ENCODE peak calls at places on chromosomes 11 and 22, in eight cellular contexts. One of them, this sample, is unnamed.

GRCh38 chr11:100861221-100861620 is 174.1 kb downstream of the ARHGAP42 start:
- DNase-seq in NCI-H524: no peak
- DNase-seq in GM12892: no peak
- DNase-seq in H54: no peak
- DNase-seq in mucosa of gallbladder: no peak
- DNase-seq in H9: no peak
- DNase-seq in NCI-H1105: no peak
- DNase-seq in progenitor cell of endocrine pancreas: no peak
- DNase-seq in this sample: no peak

GRCh38 chr11:92123540-92123939 is 101.1 kb upstream of the FAT3 start:
- DNase-seq in GM12892: no peak
- DNase-seq in mucosa of gallbladder: no peak
- DNase-seq in NCI-H1105: no peak
- DNase-seq in NCI-H524: no peak
- DNase-seq in progenitor cell of endocrine pancreas: no peak
- DNase-seq in H54: no peak
- DNase-seq in H9: no peak
- DNase-seq in this sample: peak; percentile 38

GRCh38 chr11:110463153-110463552 is 33.4 kb downstream of the FDX1 start:
- DNase-seq in H54: no peak
- DNase-seq in progenitor cell of endocrine pancreas: no peak
- DNase-seq in GM12892: no peak
- DNase-seq in NCI-H1105: peak; percentile 16
- DNase-seq in H9: peak; percentile 58
- DNase-seq in mucosa of gallbladder: no peak
- DNase-seq in NCI-H524: no peak
- DNase-seq in this sample: no peak

GRCh38 chr11:100445231-100445735 is 241.8 kb upstream of the ARHGAP42 start:
- DNase-seq in NCI-H524: no peak
- DNase-seq in H9: no peak
- DNase-seq in H54: no peak
- DNase-seq in progenitor cell of endocrine pancreas: no peak
- DNase-seq in GM12892: no peak
- DNase-seq in NCI-H1105: no peak
- DNase-seq in mucosa of gallbladder: peak; percentile 65
- DNase-seq in this sample: no peak

GRCh38 chr11:69126286-69126685 is 29.4 kb upstream of the SMIM38 start:
- DNase-seq in NCI-H524: no peak
- DNase-seq in GM12892: no peak
- DNase-seq in mucosa of gallbladder: no peak
- DNase-seq in H9: peak; percentile 25
- DNase-seq in NCI-H1105: no peak
- DNase-seq in progenitor cell of endocrine pancreas: no peak
- DNase-seq in H54: no peak
- DNase-seq in this sample: no peak

GRCh38 chr22:22802346-22802970 is 85.2 kb upstream of the IGLL5 start:
- DNase-seq in NCI-H1105: no peak
- DNase-seq in progenitor cell of endocrine pancreas: no peak
- DNase-seq in H54: no peak
- DNase-seq in mucosa of gallbladder: no peak
- DNase-seq in GM12892: no peak
- DNase-seq in NCI-H524: no peak
- DNase-seq in H9: no peak
- DNase-seq in this sample: no peak

GRCh38 chr11:19905280-19905853 is 192.7 kb downstream of the NAV2 start:
- DNase-seq in H9: no peak
- DNase-seq in NCI-H524: no peak
- DNase-seq in GM12892: no peak
- DNase-seq in mucosa of gallbladder: no peak
- DNase-seq in NCI-H1105: peak; percentile 31
- DNase-seq in H54: no peak
- DNase-seq in progenitor cell of endocrine pancreas: no peak
- DNase-seq in this sample: peak; percentile 51

GRCh38 chr22:47596176-47596690 is 833.8 kb downstream of the TBC1D22A start:
- DNase-seq in NCI-H1105: no peak
- DNase-seq in H54: no peak
- DNase-seq in GM12892: no peak
- DNase-seq in mucosa of gallbladder: no peak
- DNase-seq in NCI-H524: no peak
- DNase-seq in H9: no peak
- DNase-seq in progenitor cell of endocrine pancreas: no peak
- DNase-seq in this sample: no peak

GRCh38 chr11:69662806-69663205 is 12.3 kb downstream of the LTO1 start:
- DNase-seq in progenitor cell of endocrine pancreas: no peak
- DNase-seq in H54: no peak
- DNase-seq in GM12892: no peak
- DNase-seq in mucosa of gallbladder: no peak
- DNase-seq in NCI-H1105: no peak
- DNase-seq in NCI-H524: no peak
- DNase-seq in H9: no peak
- DNase-seq in this sample: no peak

GRCh38 chr11:70324354-70325115 is 54.0 kb downstream of the PPFIA1 start:
- DNase-seq in NCI-H524: no peak
- DNase-seq in GM12892: peak; percentile 55
- DNase-seq in H54: no peak
- DNase-seq in progenitor cell of endocrine pancreas: no peak
- DNase-seq in NCI-H1105: no peak
- DNase-seq in H9: no peak
- DNase-seq in mucosa of gallbladder: no peak
- DNase-seq in this sample: no peak

GRCh38 chr22:47089796-47090460 is 327.5 kb downstream of the TBC1D22A start:
- DNase-seq in H54: no peak
- DNase-seq in GM12892: no peak
- DNase-seq in NCI-H1105: no peak
- DNase-seq in progenitor cell of endocrine pancreas: no peak
- DNase-seq in mucosa of gallbladder: no peak
- DNase-seq in NCI-H524: no peak
- DNase-seq in H9: no peak
- DNase-seq in this sample: no peak

GRCh38 chr11:34512810-34513673 is 552 bp downstream of the ELF5 start:
- DNase-seq in progenitor cell of endocrine pancreas: peak; percentile 49
- DNase-seq in NCI-H1105: no peak
- DNase-seq in mucosa of gallbladder: peak; percentile 43
- DNase-seq in H9: peak; percentile 81
- DNase-seq in H54: peak; percentile 64
- DNase-seq in GM12892: peak; percentile 53
- DNase-seq in NCI-H524: peak; percentile 7
- DNase-seq in this sample: peak; percentile 81

GRCh38 chr22:50250555-50251471 is at the start of gene HDAC10:
- DNase-seq in GM12892: peak; percentile 94
- DNase-seq in progenitor cell of endocrine pancreas: peak; percentile 76
- DNase-seq in mucosa of gallbladder: peak; percentile 83
- DNase-seq in NCI-H524: no peak
- DNase-seq in H9: peak; percentile 86
- DNase-seq in NCI-H1105: peak; percentile 55
- DNase-seq in H54: peak; percentile 72
- DNase-seq in this sample: peak; percentile 76

GRCh38 chr11:130671801-130672700 is 223.6 kb downstream of the ADAMTS15 start:
- DNase-seq in H9: no peak
- DNase-seq in mucosa of gallbladder: peak; percentile 76
- DNase-seq in GM12892: no peak
- DNase-seq in NCI-H524: no peak
- DNase-seq in NCI-H1105: peak; percentile 17
- DNase-seq in H54: peak; percentile 7
- DNase-seq in progenitor cell of endocrine pancreas: no peak
- DNase-seq in this sample: peak; percentile 54

GRCh38 chr11:1412377-1413095 is 22.8 kb downstream of the BRSK2 start:
- DNase-seq in mucosa of gallbladder: no peak
- DNase-seq in H54: no peak
- DNase-seq in NCI-H1105: no peak
- DNase-seq in GM12892: no peak
- DNase-seq in NCI-H524: no peak
- DNase-seq in progenitor cell of endocrine pancreas: no peak
- DNase-seq in H9: no peak
- DNase-seq in this sample: no peak